ENCODE peak calls at places on chromosomes 1 and 21, in nine cellular contexts. N, K, X, I, F, W, O, U and L are unnamed samples.

GRCh38 chr1:1306070-1306660 is 1.6 kb downstream of the ACAP3 start:
- DNase-seq in N (no peak), K (no peak), X (peak; percentile 39), I (no peak), F (no peak), W (no peak), O (no peak), U (no peak), L (no peak)

GRCh38 chr1:155195201-155196102 is 12.2 kb downstream of the THBS3 start:
- DNase-seq in N (no peak), K (no peak), X (no peak), I (no peak), F (no peak), W (no peak), O (peak; percentile 10), U (no peak), L (no peak)

GRCh38 chr1:208910161-208910560 is 666.0 kb upstream of the PLXNA2 start:
- DNase-seq in N (no peak), K (no peak), X (no peak), I (no peak), F (no peak), W (no peak), O (no peak), U (no peak), L (no peak)

GRCh38 chr1:32208891-32209309 is at the start of gene DCDC2B:
- DNase-seq in N (no peak), K (no peak), X (no peak), I (peak; percentile 97), F (no peak), W (no peak), O (no peak), U (no peak), L (peak; percentile 60)

GRCh38 chr1:116666747-116667576 is 571 bp downstream of the IGSF3 start:
- DNase-seq in N (no peak), K (no peak), X (no peak), I (no peak), F (no peak), W (no peak), O (no peak), U (no peak), L (no peak)

GRCh38 chr21:28669978-28670377 is 322.7 kb downstream of the LTN1 start:
- DNase-seq in N (no peak), K (no peak), X (no peak), I (no peak), F (no peak), W (no peak), O (no peak), U (no peak), L (no peak)

GRCh38 chr21:46397993-46398392 is 60.7 kb upstream of the DIP2A start:
- DNase-seq in N (no peak), K (no peak), X (no peak), I (no peak), F (no peak), W (no peak), O (no peak), U (no peak), L (no peak)

GRCh38 chr1:84297546-84298244 is 3.8 kb upstream of the SAMD13 start:
- DNase-seq in N (no peak), K (no peak), X (no peak), I (no peak), F (no peak), W (peak; percentile 52), O (no peak), U (no peak), L (no peak)

GRCh38 chr1:205827623-205828022 is 14.6 kb upstream of the SLC41A1 start:
- DNase-seq in N (no peak), K (no peak), X (no peak), I (no peak), F (no peak), W (no peak), O (no peak), U (no peak), L (no peak)

GRCh38 chr1:179425186-179425585 is 59.4 kb downstream of the AXDND1 start:
- DNase-seq in N (no peak), K (no peak), X (no peak), I (no peak), F (no peak), W (no peak), O (no peak), U (no peak), L (no peak)

GRCh38 chr1:2495026-2495425 is 18.9 kb downstream of the PLCH2 start:
- DNase-seq in N (no peak), K (no peak), X (no peak), I (no peak), F (no peak), W (no peak), O (no peak), U (no peak), L (no peak)

GRCh38 chr1:102174259-102174863 is 177.6 kb upstream of the OLFM3 start:
- DNase-seq in N (no peak), K (no peak), X (peak; percentile 4), I (no peak), F (no peak), W (no peak), O (no peak), U (no peak), L (no peak)

GRCh38 chr1:246724001-246724724 is at the start of gene SCCPDH:
- DNase-seq in N (peak; percentile 48), K (no peak), X (peak; percentile 84), I (peak; percentile 71), F (peak; percentile 59), W (peak; percentile 61), O (peak; percentile 82), U (peak; percentile 29), L (peak; percentile 74)

GRCh38 chr1:168945870-168946269 is 160.6 kb upstream of the ATP1B1 start:
- DNase-seq in N (no peak), K (no peak), X (no peak), I (no peak), F (no peak), W (peak; percentile 28), O (peak; percentile 74), U (no peak), L (no peak)

GRCh38 chr1:116415699-116416533 is 42.9 kb downstream of the ATP1A1 start:
- DNase-seq in N (no peak), K (no peak), X (no peak), I (peak; percentile 91), F (no peak), W (peak; percentile 46), O (peak; percentile 34), U (no peak), L (no peak)

GRCh38 chr1:213399695-213400094 is 348.7 kb downstream of the RPS6KC1 start:
- DNase-seq in N (no peak), K (no peak), X (no peak), I (no peak), F (no peak), W (no peak), O (no peak), U (no peak), L (no peak)

GRCh38 chr1:30008372-30008997 is 714.9 kb downstream of the MATN1 start:
- DNase-seq in N (no peak), K (no peak), X (no peak), I (no peak), F (no peak), W (no peak), O (no peak), U (no peak), L (no peak)

GRCh38 chr1:176905648-176906047 is 258.9 kb downstream of the ASTN1 start:
- DNase-seq in N (no peak), K (no peak), X (no peak), I (no peak), F (no peak), W (no peak), O (no peak), U (no peak), L (no peak)

GRCh38 chr1:94646151-94646643 is 104.6 kb upstream of the F3 start:
- DNase-seq in N (no peak), K (peak; percentile 85), X (no peak), I (no peak), F (no peak), W (no peak), O (no peak), U (no peak), L (peak; percentile 79)

GRCh38 chr1:200771625-200772555 is 33.2 kb downstream of the CAMSAP2 start:
- DNase-seq in N (no peak), K (no peak), X (no peak), I (no peak), F (no peak), W (no peak), O (no peak), U (no peak), L (no peak)

GRCh38 chr1:198416276-198416675 is 124.2 kb downstream of the ATP6V1G3 start:
- DNase-seq in N (no peak), K (peak; percentile 33), X (no peak), I (no peak), F (no peak), W (no peak), O (no peak), U (no peak), L (peak; percentile 37)

GRCh38 chr1:14929547-14930223 is 223.9 kb upstream of the TMEM51 start:
- DNase-seq in N (no peak), K (no peak), X (no peak), I (peak; percentile 84), F (no peak), W (peak; percentile 42), O (no peak), U (no peak), L (peak; percentile 36)